ENCODE peak calls at places on chromosomes 2 and 18, in seven cellular contexts. Q is HCT116, Z is SK-N-SH, V is K562, X is H1, C is HepG2, I is GM12878. N is an unnamed sample.
A peak's percentile ranks its signal among the peaks of the same experiment; 100 is the strongest.

GRCh38 chr2:94876523-94876863 is 5.3 kb downstream of the TEKT4 start:
- DNase-seq in Q (no peak), X (no peak), I (no peak), C (no peak), Z (peak; percentile 9), V (no peak), N (no peak)

GRCh38 chr2:59184281-59185020 is 943.3 kb upstream of the FANCL start:
- DNase-seq in Q (no peak), I (no peak), X (no peak), C (no peak), V (no peak), Z (no peak), N (no peak)

GRCh38 chr2:209773377-209773776 is 1.7 kb downstream of the UNC80 start:
- DNase-seq in Z (no peak), V (no peak), I (no peak), X (no peak), Q (no peak), C (no peak), N (no peak)

GRCh38 chr18:69538849-69539248 is 138.2 kb downstream of the DOK6 start:
- DNase-seq in C (no peak), Q (no peak), X (no peak), I (no peak), V (no peak), Z (peak; percentile 55), N (no peak)

GRCh38 chr2:27057184-27057583 is 5.7 kb downstream of the AGBL5 start:
- DNase-seq in C (no peak), V (no peak), Z (no peak), Q (no peak), X (no peak), I (no peak), N (no peak)

GRCh38 chr2:46213906-46214305 is 83.3 kb upstream of the EPAS1 start:
- DNase-seq in Z (no peak), I (no peak), V (no peak), C (no peak), Q (no peak), X (no peak), N (no peak)

GRCh38 chr2:33104726-33105125 is 158.0 kb downstream of the LTBP1 start:
- DNase-seq in C (no peak), Q (peak; percentile 28), I (no peak), Z (no peak), V (peak; percentile 23), X (no peak), N (no peak)

GRCh38 chr2:18910843-18911242 is 321.5 kb upstream of the NT5C1B start:
- DNase-seq in X (no peak), Q (peak; percentile 2), Z (no peak), V (no peak), I (no peak), C (no peak), N (no peak)

GRCh38 chr2:96164459-96165184 is 19.4 kb upstream of the DUSP2 start:
- DNase-seq in Q (no peak), C (no peak), I (peak; percentile 96), Z (no peak), V (no peak), X (no peak), N (no peak)

GRCh38 chr2:108575132-108575966 is 41.1 kb downstream of the LIMS1 start:
- DNase-seq in Z (no peak), Q (no peak), V (no peak), C (no peak), X (no peak), I (peak; percentile 70), N (no peak)

GRCh38 chr2:198639580-198639979 is 818.2 kb downstream of the SATB2 start:
- DNase-seq in V (no peak), C (no peak), I (no peak), Z (no peak), Q (no peak), X (no peak), N (no peak)

GRCh38 chr2:146523218-146523617 is 1321.6 kb upstream of the ACVR2A start:
- DNase-seq in C (no peak), X (no peak), I (no peak), Q (no peak), Z (no peak), V (no peak), N (peak; percentile 1)

GRCh38 chr18:46477425-46478011 is 179.5 kb downstream of the LOXHD1 start:
- DNase-seq in I (no peak), X (no peak), Q (no peak), V (no peak), C (no peak), Z (no peak), N (no peak)

GRCh38 chr18:56672981-56673380 is 21.8 kb downstream of the WDR7 start:
- DNase-seq in Z (no peak), C (no peak), X (no peak), Q (no peak), I (no peak), V (no peak), N (no peak)

GRCh38 chr2:144256996-144257707 is 262.8 kb downstream of the ZEB2 start:
- DNase-seq in X (no peak), Z (no peak), V (no peak), C (no peak), I (no peak), Q (no peak), N (no peak)

GRCh38 chr2:74540291-74540690 is 10.6 kb downstream of the HTRA2 start:
- DNase-seq in I (no peak), Q (no peak), C (no peak), X (no peak), Z (no peak), V (no peak), N (no peak)
- TF ChIP-seq JUND in I (no peak), Q (no peak), C (no peak), X (no peak), Z (no peak), V (no peak), N (no peak)

GRCh38 chr2:238763471-238763995 is 84.4 kb upstream of the TWIST2 start:
- DNase-seq in Z (no peak), C (no peak), X (no peak), I (no peak), Q (no peak), V (no peak), N (no peak)
- TF ChIP-seq JUND in Z (no peak), C (no peak), X (no peak), I (no peak), Q (no peak), V (no peak), N (no peak)

GRCh38 chr18:58271770-58272169 is 227.7 kb downstream of the NEDD4L start:
- DNase-seq in Z (no peak), X (no peak), V (no peak), Q (no peak), C (no peak), I (no peak), N (no peak)

GRCh38 chr18:58270396-58270795 is 226.4 kb downstream of the NEDD4L start:
- DNase-seq in Z (no peak), V (no peak), C (no peak), Q (no peak), I (no peak), X (no peak), N (no peak)

GRCh38 chr18:58269931-58270330 is 225.9 kb downstream of the NEDD4L start:
- DNase-seq in I (no peak), Q (peak; percentile 64), X (no peak), Z (no peak), C (no peak), V (no peak), N (no peak)

GRCh38 chr18:58272779-58273500 is 228.9 kb downstream of the NEDD4L start:
- DNase-seq in I (no peak), V (no peak), X (no peak), C (no peak), Q (no peak), Z (no peak), N (no peak)

DNA sequence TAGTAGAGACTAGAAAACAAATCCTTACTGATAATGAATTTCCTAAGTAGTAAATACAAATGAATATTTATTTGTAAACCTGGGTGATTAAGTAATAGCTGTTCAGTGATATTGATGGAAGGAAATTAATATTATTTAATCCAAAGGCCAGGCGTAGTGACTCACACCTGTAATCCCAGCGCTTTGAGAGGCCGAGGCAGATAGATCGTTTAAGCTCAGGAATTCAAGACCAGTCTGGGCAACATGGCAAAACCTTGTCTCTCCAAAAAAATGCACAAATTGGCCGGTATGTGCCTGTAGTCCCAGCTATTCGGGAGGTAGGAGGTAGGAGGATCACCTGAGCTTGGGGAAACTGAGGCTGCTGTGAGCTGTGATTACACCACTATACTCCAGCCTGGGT is 228.2 kb downstream of the NEDD4L start:
- DNase-seq in I (no peak), V (no peak), Q (no peak), X (no peak), Z (no peak), C (no peak), N (no peak)
- TF ChIP-seq JUND in I (no peak), V (no peak), Q (no peak), X (no peak), Z (no peak), C (no peak), N (no peak)

DNA sequence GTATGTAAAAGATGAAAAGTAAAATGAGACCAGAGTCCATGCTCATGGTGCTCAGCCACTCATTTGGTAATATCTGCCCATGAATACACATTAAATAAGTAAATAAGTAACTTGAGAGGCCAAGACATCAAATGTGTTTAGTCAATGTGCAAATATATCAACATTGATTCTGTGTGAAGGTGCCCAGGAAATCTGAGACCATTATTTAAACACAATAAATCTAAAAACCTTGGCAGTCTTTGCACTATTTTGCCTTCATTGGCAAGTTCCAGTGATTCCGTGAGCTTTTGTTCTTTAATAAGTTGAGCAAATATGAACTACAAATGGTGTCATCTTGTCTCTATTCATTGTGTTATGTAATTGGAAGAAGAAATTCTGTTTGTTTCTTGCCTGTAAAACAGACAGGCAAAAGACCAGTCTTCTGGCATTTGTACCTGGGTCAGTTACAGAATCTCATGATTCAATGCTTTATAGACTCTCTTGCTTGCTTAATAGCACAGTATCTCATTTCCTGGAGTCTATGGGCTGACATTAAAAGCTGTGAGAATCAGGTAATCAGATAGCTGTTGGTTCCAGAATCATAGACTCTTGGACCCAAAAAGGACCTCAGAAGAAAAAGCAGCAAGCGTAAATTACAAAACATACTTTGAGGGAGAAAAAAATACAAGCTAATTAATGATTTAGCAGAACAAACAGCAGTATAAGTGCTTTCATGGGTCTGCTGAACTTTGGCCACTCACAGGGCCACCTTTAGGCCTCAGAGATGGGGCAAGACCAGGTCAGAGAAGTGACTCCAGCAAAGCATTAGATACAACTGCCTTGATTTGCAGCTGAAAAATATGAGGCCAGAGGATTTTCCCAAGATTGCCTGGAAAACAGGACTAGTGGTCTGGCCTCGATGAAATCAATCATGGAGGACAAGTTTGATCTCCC is 20.0 kb upstream of the SERPINB3 start:
- DNase-seq in Q (no peak), X (no peak), C (peak; percentile 6), I (no peak), V (no peak), Z (no peak), N (no peak)
- TF ChIP-seq JUND in Q (no peak), X (no peak), C (no peak), I (no peak), V (no peak), Z (no peak), N (no peak)

GRCh38 chr2:174431902-174432301 is 36.4 kb downstream of the SCRN3 start:
- DNase-seq in X (no peak), Z (no peak), C (no peak), V (no peak), I (no peak), Q (no peak), N (no peak)
- TF ChIP-seq JUND in X (no peak), Z (no peak), C (no peak), V (no peak), I (no peak), Q (no peak), N (no peak)